ENCODE peak calls at places on chromosomes 7 and 10, in nine cellular contexts. One of them, this sample, is unnamed.

GRCh38 chr10:100446130-100446761 is 16.6 kb upstream of the WNT8B start:
- DNase-seq in psoas muscle: no peak
- DNase-seq in thoracic aorta: no peak
- DNase-seq in GM10248: no peak
- DNase-seq in K562: peak
- DNase-seq in tibial nerve: no peak
- DNase-seq in ovary: no peak
- DNase-seq in body of pancreas: no peak
- DNase-seq in brain microvascular endothelial cell: no peak
- DNase-seq in this sample: no peak

GRCh38 chr10:36462194-36462593 is 663.2 kb upstream of the ANKRD30A start:
- DNase-seq in psoas muscle: no peak
- DNase-seq in thoracic aorta: no peak
- DNase-seq in GM10248: no peak
- DNase-seq in K562: no peak
- DNase-seq in tibial nerve: no peak
- DNase-seq in ovary: no peak
- DNase-seq in body of pancreas: no peak
- DNase-seq in brain microvascular endothelial cell: no peak
- DNase-seq in this sample: no peak

GRCh38 chr10:15562578-15562977 is 157.1 kb downstream of the ITGA8 start:
- DNase-seq in psoas muscle: no peak
- DNase-seq in thoracic aorta: no peak
- DNase-seq in GM10248: no peak
- DNase-seq in K562: no peak
- DNase-seq in tibial nerve: no peak
- DNase-seq in ovary: no peak
- DNase-seq in body of pancreas: no peak
- DNase-seq in brain microvascular endothelial cell: no peak
- DNase-seq in this sample: no peak

GRCh38 chr7:75967573-75967997 is 26.8 kb downstream of the TMEM120A start:
- DNase-seq in psoas muscle: no peak
- DNase-seq in thoracic aorta: no peak
- DNase-seq in GM10248: no peak
- DNase-seq in K562: no peak
- DNase-seq in tibial nerve: no peak
- DNase-seq in ovary: peak
- DNase-seq in body of pancreas: no peak
- DNase-seq in brain microvascular endothelial cell: no peak
- DNase-seq in this sample: no peak

GRCh38 chr10:121096617-121097431 is 245.7 kb downstream of the WDR11 start:
- DNase-seq in psoas muscle: no peak
- DNase-seq in thoracic aorta: no peak
- DNase-seq in GM10248: no peak
- DNase-seq in K562: peak
- DNase-seq in tibial nerve: peak
- DNase-seq in ovary: no peak
- DNase-seq in body of pancreas: peak
- DNase-seq in brain microvascular endothelial cell: peak
- DNase-seq in this sample: no peak

GRCh38 chr10:117374506-117375359 is 507 bp downstream of the PDZD8 start:
- DNase-seq in psoas muscle: no peak
- DNase-seq in thoracic aorta: no peak
- DNase-seq in GM10248: no peak
- DNase-seq in K562: peak
- DNase-seq in tibial nerve: no peak
- DNase-seq in ovary: no peak
- DNase-seq in body of pancreas: peak
- DNase-seq in brain microvascular endothelial cell: no peak
- DNase-seq in this sample: peak

GRCh38 chr7:116317907-116318306 is 107.6 kb downstream of the TES start:
- DNase-seq in psoas muscle: no peak
- DNase-seq in thoracic aorta: no peak
- DNase-seq in GM10248: no peak
- DNase-seq in K562: no peak
- DNase-seq in tibial nerve: no peak
- DNase-seq in ovary: no peak
- DNase-seq in body of pancreas: no peak
- DNase-seq in brain microvascular endothelial cell: no peak
- DNase-seq in this sample: no peak

GRCh38 chr10:17199351-17199804 is 2.1 kb downstream of the TRDMT1 start:
- DNase-seq in psoas muscle: no peak
- DNase-seq in thoracic aorta: no peak
- DNase-seq in GM10248: no peak
- DNase-seq in K562: peak
- DNase-seq in tibial nerve: no peak
- DNase-seq in ovary: no peak
- DNase-seq in body of pancreas: no peak
- DNase-seq in brain microvascular endothelial cell: peak
- DNase-seq in this sample: no peak

GRCh38 chr10:34647157-34647556 is 167.9 kb downstream of the PARD3 start:
- DNase-seq in psoas muscle: no peak
- DNase-seq in thoracic aorta: no peak
- DNase-seq in GM10248: no peak
- DNase-seq in K562: no peak
- DNase-seq in tibial nerve: no peak
- DNase-seq in ovary: no peak
- DNase-seq in body of pancreas: no peak
- DNase-seq in brain microvascular endothelial cell: no peak
- DNase-seq in this sample: no peak

GRCh38 chr10:2886662-2887061 is 180.7 kb upstream of the PFKP start:
- DNase-seq in psoas muscle: no peak
- DNase-seq in thoracic aorta: no peak
- DNase-seq in GM10248: no peak
- DNase-seq in K562: no peak
- DNase-seq in tibial nerve: no peak
- DNase-seq in ovary: no peak
- DNase-seq in body of pancreas: no peak
- DNase-seq in brain microvascular endothelial cell: no peak
- DNase-seq in this sample: no peak

GRCh38 chr10:8401531-8401930 is 347.0 kb downstream of the GATA3 start:
- DNase-seq in psoas muscle: no peak
- DNase-seq in thoracic aorta: no peak
- DNase-seq in GM10248: no peak
- DNase-seq in K562: no peak
- DNase-seq in tibial nerve: no peak
- DNase-seq in ovary: no peak
- DNase-seq in body of pancreas: no peak
- DNase-seq in brain microvascular endothelial cell: no peak
- DNase-seq in this sample: no peak

GRCh38 chr7:131359136-131359776 is 31.6 kb downstream of the MKLN1 start:
- DNase-seq in psoas muscle: no peak
- DNase-seq in thoracic aorta: no peak
- DNase-seq in GM10248: no peak
- DNase-seq in K562: no peak
- DNase-seq in tibial nerve: no peak
- DNase-seq in ovary: no peak
- DNase-seq in body of pancreas: no peak
- DNase-seq in brain microvascular endothelial cell: no peak
- DNase-seq in this sample: no peak

GRCh38 chr7:96169439-96169838 is 152.5 kb downstream of the SLC25A13 start:
- DNase-seq in psoas muscle: no peak
- DNase-seq in thoracic aorta: no peak
- DNase-seq in GM10248: no peak
- DNase-seq in K562: no peak
- DNase-seq in tibial nerve: no peak
- DNase-seq in ovary: no peak
- DNase-seq in body of pancreas: no peak
- DNase-seq in brain microvascular endothelial cell: peak
- DNase-seq in this sample: no peak

GRCh38 chr7:95092332-95092731 is 184.9 kb downstream of the PPP1R9A start:
- DNase-seq in psoas muscle: no peak
- DNase-seq in thoracic aorta: no peak
- DNase-seq in GM10248: no peak
- DNase-seq in K562: no peak
- DNase-seq in tibial nerve: no peak
- DNase-seq in ovary: no peak
- DNase-seq in body of pancreas: no peak
- DNase-seq in brain microvascular endothelial cell: no peak
- DNase-seq in this sample: no peak

GRCh38 chr7:46812047-46812672 is 769.8 kb downstream of the TNS3 start:
- DNase-seq in psoas muscle: no peak
- DNase-seq in thoracic aorta: no peak
- DNase-seq in GM10248: no peak
- DNase-seq in K562: no peak
- DNase-seq in tibial nerve: peak
- DNase-seq in ovary: no peak
- DNase-seq in body of pancreas: no peak
- DNase-seq in brain microvascular endothelial cell: no peak
- DNase-seq in this sample: no peak

GRCh38 chr10:131588704-131589220 is 277.2 kb upstream of the TCERG1L start:
- DNase-seq in psoas muscle: no peak
- DNase-seq in thoracic aorta: no peak
- DNase-seq in GM10248: no peak
- DNase-seq in K562: no peak
- DNase-seq in tibial nerve: no peak
- DNase-seq in ovary: no peak
- DNase-seq in body of pancreas: no peak
- DNase-seq in brain microvascular endothelial cell: no peak
- DNase-seq in this sample: no peak

DNA sequence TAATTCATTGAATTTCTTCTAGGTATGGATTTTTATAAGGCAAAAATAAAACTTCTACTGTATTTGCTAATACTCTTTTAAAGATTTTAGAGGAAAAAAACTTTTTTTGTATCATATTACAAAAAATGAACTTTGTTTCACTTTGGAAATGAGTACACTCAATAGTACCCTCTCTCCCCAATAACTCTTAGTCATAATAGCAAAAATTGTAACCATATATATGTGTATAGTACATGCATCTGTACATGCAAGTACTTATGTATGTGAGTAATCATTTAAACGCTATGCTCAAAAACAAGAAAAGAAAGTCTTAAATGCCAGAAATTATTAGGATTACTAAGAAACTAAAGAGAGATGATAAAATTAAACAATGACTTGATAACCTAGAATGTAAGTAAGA is 95.9 kb upstream of the HGF start:
- DNase-seq in psoas muscle: no peak
- DNase-seq in thoracic aorta: no peak
- DNase-seq in GM10248: no peak
- DNase-seq in K562: no peak
- DNase-seq in tibial nerve: no peak
- DNase-seq in ovary: no peak
- DNase-seq in body of pancreas: no peak
- DNase-seq in brain microvascular endothelial cell: no peak
- DNase-seq in this sample: no peak
- TF ChIP-seq CTCF in psoas muscle: no peak
- TF ChIP-seq CTCF in thoracic aorta: no peak
- TF ChIP-seq CTCF in GM10248: no peak
- TF ChIP-seq CTCF in K562: no peak
- TF ChIP-seq CTCF in tibial nerve: no peak
- TF ChIP-seq CTCF in ovary: no peak
- TF ChIP-seq CTCF in body of pancreas: no peak
- TF ChIP-seq CTCF in brain microvascular endothelial cell: no peak
- TF ChIP-seq CTCF in this sample: no peak

DNA sequence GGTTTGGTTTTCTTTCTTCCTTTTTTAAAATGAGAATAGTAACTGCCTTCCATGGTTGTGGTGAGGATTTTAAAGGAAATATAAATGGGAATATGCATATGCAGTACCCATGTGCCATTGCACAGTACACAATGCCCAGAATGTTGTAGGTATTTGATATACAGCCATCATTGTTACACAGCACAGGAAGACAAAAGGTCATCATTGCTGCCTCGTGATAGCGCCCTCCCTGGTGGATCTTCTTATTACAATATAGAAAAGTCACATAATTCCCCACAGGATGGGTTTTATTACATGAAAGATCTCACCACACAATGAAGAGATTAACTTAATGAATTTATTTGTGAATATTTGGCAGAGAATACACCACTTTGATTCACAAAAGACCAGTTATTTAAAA is 76.5 kb downstream of the PPP1R17 start:
- DNase-seq in psoas muscle: no peak
- DNase-seq in thoracic aorta: no peak
- DNase-seq in GM10248: no peak
- DNase-seq in K562: peak
- DNase-seq in tibial nerve: no peak
- DNase-seq in ovary: no peak
- DNase-seq in body of pancreas: no peak
- DNase-seq in brain microvascular endothelial cell: no peak
- DNase-seq in this sample: no peak
- TF ChIP-seq CTCF in psoas muscle: no peak
- TF ChIP-seq CTCF in thoracic aorta: no peak
- TF ChIP-seq CTCF in GM10248: no peak
- TF ChIP-seq CTCF in K562: peak
- TF ChIP-seq CTCF in tibial nerve: no peak
- TF ChIP-seq CTCF in ovary: no peak
- TF ChIP-seq CTCF in body of pancreas: no peak
- TF ChIP-seq CTCF in brain microvascular endothelial cell: peak
- TF ChIP-seq CTCF in this sample: peak

GRCh38 chr7:169854-170172 is 22.6 kb upstream of the FAM20C start:
- DNase-seq in psoas muscle: no peak
- DNase-seq in thoracic aorta: no peak
- DNase-seq in GM10248: no peak
- DNase-seq in K562: no peak
- DNase-seq in tibial nerve: no peak
- DNase-seq in ovary: no peak
- DNase-seq in body of pancreas: no peak
- DNase-seq in brain microvascular endothelial cell: no peak
- DNase-seq in this sample: no peak

GRCh38 chr7:173120-173918 is 19.1 kb upstream of the FAM20C start:
- DNase-seq in psoas muscle: no peak
- DNase-seq in thoracic aorta: no peak
- DNase-seq in GM10248: no peak
- DNase-seq in K562: no peak
- DNase-seq in tibial nerve: no peak
- DNase-seq in ovary: no peak
- DNase-seq in body of pancreas: no peak
- DNase-seq in brain microvascular endothelial cell: no peak
- DNase-seq in this sample: no peak

GRCh38 chr7:170551-171363 is 21.6 kb upstream of the FAM20C start:
- DNase-seq in psoas muscle: no peak
- DNase-seq in thoracic aorta: no peak
- DNase-seq in GM10248: no peak
- DNase-seq in K562: no peak
- DNase-seq in tibial nerve: no peak
- DNase-seq in ovary: no peak
- DNase-seq in body of pancreas: no peak
- DNase-seq in brain microvascular endothelial cell: no peak
- DNase-seq in this sample: no peak

GRCh38 chr7:171912-172515 is 20.4 kb upstream of the FAM20C start:
- DNase-seq in psoas muscle: no peak
- DNase-seq in thoracic aorta: no peak
- DNase-seq in GM10248: no peak
- DNase-seq in K562: no peak
- DNase-seq in tibial nerve: no peak
- DNase-seq in ovary: no peak
- DNase-seq in body of pancreas: no peak
- DNase-seq in brain microvascular endothelial cell: no peak
- DNase-seq in this sample: no peak

GRCh38 chr7:171364-171904 is 20.9 kb upstream of the FAM20C start:
- DNase-seq in psoas muscle: no peak
- DNase-seq in thoracic aorta: no peak
- DNase-seq in GM10248: no peak
- DNase-seq in K562: no peak
- DNase-seq in tibial nerve: no peak
- DNase-seq in ovary: no peak
- DNase-seq in body of pancreas: no peak
- DNase-seq in brain microvascular endothelial cell: no peak
- DNase-seq in this sample: no peak
- TF ChIP-seq CTCF in psoas muscle: no peak
- TF ChIP-seq CTCF in thoracic aorta: no peak
- TF ChIP-seq CTCF in GM10248: no peak
- TF ChIP-seq CTCF in K562: no peak
- TF ChIP-seq CTCF in tibial nerve: no peak
- TF ChIP-seq CTCF in ovary: no peak
- TF ChIP-seq CTCF in body of pancreas: no peak
- TF ChIP-seq CTCF in brain microvascular endothelial cell: peak
- TF ChIP-seq CTCF in this sample: no peak

GRCh38 chr7:138726288-138726687 is 25.1 kb upstream of the SVOPL start:
- DNase-seq in psoas muscle: no peak
- DNase-seq in thoracic aorta: no peak
- DNase-seq in GM10248: no peak
- DNase-seq in K562: peak
- DNase-seq in tibial nerve: no peak
- DNase-seq in ovary: no peak
- DNase-seq in body of pancreas: no peak
- DNase-seq in brain microvascular endothelial cell: no peak
- DNase-seq in this sample: no peak
- TF ChIP-seq CTCF in psoas muscle: no peak
- TF ChIP-seq CTCF in thoracic aorta: no peak
- TF ChIP-seq CTCF in GM10248: no peak
- TF ChIP-seq CTCF in K562: peak
- TF ChIP-seq CTCF in tibial nerve: no peak
- TF ChIP-seq CTCF in ovary: no peak
- TF ChIP-seq CTCF in body of pancreas: no peak
- TF ChIP-seq CTCF in brain microvascular endothelial cell: peak
- TF ChIP-seq CTCF in this sample: peak

This sample was measured in GM13977.